ENCODE peak calls at places on chromosome 21, in four cellular contexts. H is A549, S is tibial nerve, F is right cardiac atrium. Z is an unnamed sample.

GRCh38 chr21:44013380-44014088 is 1.4 kb downstream of the TRAPPC10 start:
- DNase-seq in F (no peak), S (no peak), H (peak; percentile 19), Z (no peak)

GRCh38 chr21:34072145-34073031 is 990 bp upstream of the MRPS6 start:
- DNase-seq in F (no peak), S (peak; percentile 25), H (no peak), Z (no peak)

GRCh38 chr21:35026617-35027557 is 22.2 kb downstream of the RUNX1 start:
- DNase-seq in S (peak; percentile 29), H (no peak), F (peak; percentile 87), Z (no peak)

GRCh38 chr21:17802568-17802967 is 16.6 kb downstream of the C21orf91 start:
- DNase-seq in F (no peak), S (no peak), H (no peak), Z (no peak)

GRCh38 chr21:28207776-28208175 is 784.9 kb downstream of the LTN1 start:
- DNase-seq in S (no peak), F (no peak), H (no peak), Z (no peak)

GRCh38 chr21:17390575-17390974 is 122.3 kb upstream of the CXADR start:
- DNase-seq in S (no peak), H (no peak), F (no peak), Z (no peak)

GRCh38 chr21:29211205-29211604 is 80.8 kb downstream of the MAP3K7CL start:
- DNase-seq in S (no peak), H (no peak), F (no peak), Z (no peak)

GRCh38 chr21:28871388-28872015 is 121.2 kb downstream of the LTN1 start:
- DNase-seq in H (no peak), S (no peak), F (no peak), Z (no peak)

GRCh38 chr21:17146426-17146825 is 366.4 kb upstream of the CXADR start:
- DNase-seq in S (no peak), H (no peak), F (no peak), Z (no peak)

GRCh38 chr21:46468110-46468774 is 9.6 kb downstream of the DIP2A start:
- DNase-seq in H (no peak), F (no peak), S (no peak), Z (no peak)

GRCh38 chr21:28627691-28628090 is 365.0 kb downstream of the LTN1 start:
- DNase-seq in H (no peak), F (no peak), S (no peak), Z (no peak)

GRCh38 chr21:15436031-15436430 is 293.8 kb upstream of the USP25 start:
- DNase-seq in S (no peak), H (no peak), F (no peak), Z (no peak)

GRCh38 chr21:28834335-28835238 is 158.1 kb downstream of the LTN1 start:
- DNase-seq in S (no peak), F (no peak), H (no peak), Z (no peak)

GRCh38 chr21:30831194-30831765 is 1.7 kb upstream of the KRTAP7-1 start:
- DNase-seq in F (no peak), H (no peak), S (no peak), Z (no peak)

GRCh38 chr21:31873696-31874599 is 1.1 kb downstream of the HUNK start:
- DNase-seq in S (peak; percentile 35), F (peak; percentile 82), H (peak; percentile 36), Z (no peak)

GRCh38 chr21:30580132-30580531 is 10.1 kb downstream of the KRTAP22-2 start:
- DNase-seq in S (no peak), F (no peak), H (no peak), Z (no peak)

GRCh38 chr21:43322805-43323204 is 104.1 kb downstream of the SIK1 start:
- DNase-seq in S (no peak), F (peak; percentile 49), H (no peak), Z (no peak)

GRCh38 chr21:27359141-27359540 is 392.3 kb upstream of the ADAMTS5 start:
- DNase-seq in F (no peak), H (no peak), S (no peak), Z (no peak)

DNA sequence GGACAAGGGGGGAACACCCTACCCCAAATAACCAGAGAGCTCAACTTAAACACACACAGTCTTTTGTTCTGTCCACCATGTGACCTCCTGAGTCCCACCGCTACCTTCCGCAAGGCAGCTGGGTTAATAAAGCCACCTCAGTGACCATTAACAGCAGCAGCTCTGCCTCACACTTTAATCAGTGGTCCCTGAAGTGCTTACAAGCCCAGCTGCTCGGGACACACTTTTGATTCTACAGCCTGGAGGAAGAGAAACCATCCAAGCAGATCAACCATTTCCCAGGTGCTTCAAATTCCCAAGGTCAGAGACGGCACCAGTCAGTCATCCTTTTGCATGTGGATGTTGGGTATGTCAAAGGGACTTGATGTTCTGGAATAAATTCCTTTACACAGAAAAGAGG is 70.1 kb downstream of the KCNJ15 start:
- DNase-seq in S (no peak), H (no peak), F (no peak), Z (no peak)
- H3K4me1 ChIP-seq in S (no peaks in the 10 kb centered on the region), H (peaks cover 22% of the 10 kb centered on the region), F (no peaks in the 10 kb centered on the region), Z (no peaks in the 10 kb centered on the region)

DNA sequence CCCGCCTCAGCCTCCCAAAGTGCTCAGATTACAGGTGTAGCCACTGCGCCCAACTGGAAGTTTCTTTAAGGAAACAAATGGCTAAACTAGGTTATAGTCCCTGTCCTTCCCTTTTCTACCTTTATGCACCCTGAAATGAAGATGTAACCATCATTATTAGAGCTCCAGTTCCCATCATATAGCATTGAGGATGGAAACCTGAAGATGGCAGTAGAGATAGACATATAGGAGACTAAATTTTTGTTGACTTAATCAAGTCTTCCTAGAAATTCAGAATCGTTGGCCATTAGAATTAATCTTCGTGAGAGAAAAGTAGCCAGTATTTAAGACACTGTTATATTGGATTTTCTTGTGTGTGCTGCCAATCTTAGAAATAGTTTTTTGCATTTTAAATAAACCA is 1016.3 kb upstream of the NCAM2 start:
- DNase-seq in S (no peak), H (no peak), F (no peak), Z (no peak)
- H3K9me3 ChIP-seq in S (no peaks in the 10 kb centered on the region), H (no peaks in the 10 kb centered on the region), F (no peaks in the 10 kb centered on the region), Z (no peaks in the 10 kb centered on the region)

DNA sequence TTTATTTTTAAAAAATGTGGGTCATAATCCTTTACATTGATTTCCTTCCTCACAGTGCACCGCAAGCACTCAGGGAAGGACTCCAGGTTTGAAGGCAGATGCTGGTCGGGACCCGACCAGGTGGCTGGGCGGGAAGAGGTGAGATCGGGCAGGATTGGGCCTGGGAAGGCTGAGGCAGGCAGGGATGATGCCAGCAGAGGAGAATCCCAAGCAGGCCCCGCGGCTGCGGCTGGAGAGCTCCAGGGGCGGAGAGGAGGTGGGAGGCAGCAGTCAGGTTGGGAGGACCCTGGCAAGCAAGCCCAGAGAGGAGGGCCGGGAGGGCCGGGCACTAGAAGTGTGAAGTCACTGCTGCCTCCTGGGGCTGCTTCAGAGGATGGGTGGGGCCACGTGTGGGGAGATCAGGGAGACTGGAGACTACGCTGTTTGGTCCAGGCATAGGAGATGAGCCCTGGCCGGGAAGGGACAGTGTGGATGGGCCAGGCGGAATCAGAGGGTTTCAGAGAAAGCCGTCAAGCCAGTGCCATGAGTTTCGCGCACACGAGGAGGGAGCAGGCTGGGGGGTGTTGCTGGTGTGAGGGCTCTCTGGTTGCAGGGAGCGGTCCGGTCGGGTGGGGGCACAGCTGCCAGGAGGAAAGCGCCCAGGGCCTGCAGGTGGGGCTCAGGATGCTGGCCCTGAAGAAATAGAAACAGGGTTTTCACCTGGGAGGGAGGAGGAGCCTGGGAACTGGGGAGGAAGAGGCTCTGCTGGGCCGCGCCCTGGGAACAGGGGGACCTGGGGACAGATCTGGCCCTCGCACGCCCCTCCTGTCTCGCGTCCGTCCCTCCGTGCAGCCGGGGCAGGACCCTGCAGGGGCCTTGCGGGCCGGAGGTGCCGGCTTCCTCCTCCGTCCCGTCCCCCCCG is 890 bp upstream of the COL18A1 start:
- DNase-seq in H (no peak), F (peak; percentile 88), S (peak; percentile 37), Z (peak; percentile 58)
- H3K4me3 ChIP-seq in H (peak overlapping the region; percentile 91), F (peak overlapping the region; percentile 80), S (peak overlapping the region; percentile 47), Z (peak overlapping the region; percentile 80)

GRCh38 chr21:42113926-42114409 is 42.9 kb downstream of the UMODL1 start:
- DNase-seq in S (peak; percentile 44), F (no peak), H (peak; percentile 32), Z (no peak)

GRCh38 chr21:42112857-42113256 is 41.7 kb downstream of the UMODL1 start:
- DNase-seq in S (no peak), F (no peak), H (no peak), Z (no peak)

GRCh38 chr21:42112223-42112622 is 41.1 kb downstream of the UMODL1 start:
- DNase-seq in S (no peak), F (no peak), H (no peak), Z (no peak)

GRCh38 chr21:42115136-42115683 is 44.1 kb downstream of the UMODL1 start:
- DNase-seq in S (no peak), H (no peak), F (no peak), Z (no peak)

DNA sequence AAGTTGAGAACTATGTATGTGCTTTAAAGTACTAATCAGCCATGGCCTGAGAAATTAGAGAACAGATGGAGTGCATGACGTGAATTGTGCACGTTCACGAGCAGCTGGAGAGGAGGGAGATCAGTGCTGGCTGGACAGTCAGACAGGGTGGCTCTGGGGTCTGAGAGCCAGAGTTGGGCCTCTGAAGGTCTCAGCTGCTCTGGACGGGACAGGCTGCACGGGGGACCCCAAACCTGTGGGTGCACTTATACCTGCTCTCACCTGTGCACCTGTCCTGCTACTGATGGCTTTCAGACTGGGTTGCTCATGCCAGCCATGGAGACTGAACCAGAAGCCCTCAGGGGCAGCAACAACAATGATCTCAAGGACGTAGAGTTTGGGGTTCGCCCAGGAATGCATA is 43.5 kb downstream of the UMODL1 start:
- DNase-seq in H (no peak), F (no peak), S (no peak), Z (no peak)
- H3K4me1 ChIP-seq in H (peaks cover 4% of the 10 kb centered on the region), F (no peaks in the 10 kb centered on the region), S (no peaks in the 10 kb centered on the region), Z (no peaks in the 10 kb centered on the region)

GRCh38 chr21:33029512-33029921 is 3.8 kb downstream of the OLIG2 start:
- DNase-seq in S (no peak), H (no peak), F (no peak), Z (no peak)
- H3K9me3 ChIP-seq in S (no peaks in the 10 kb centered on the region), H (no peaks in the 10 kb centered on the region), F (no peaks in the 10 kb centered on the region), Z (no peaks in the 10 kb centered on the region)

GRCh38 chr21:25513810-25514209 is 93.5 kb downstream of the MRPL39 start:
- DNase-seq in H (no peak), S (no peak), F (no peak), Z (no peak)
- H3K4me3 ChIP-seq in H (no peak overlapping the region), S (no peak overlapping the region), F (no peak overlapping the region), Z (no peak overlapping the region)

Z was measured in thoracic aorta.